ENCODE peak calls at places on chromosomes 16 and 17, in eight cellular contexts. U, F, S, Z, B, A, K and Q are unnamed samples.

GRCh38 chr16:9050102-9050830 is 41.2 kb upstream of the HAPSTR1 start:
- DNase-seq in S (no peak), A (peak; percentile 73), K (no peak), U (peak; percentile 50), F (no peak), B (no peak), Z (no peak), Q (peak; percentile 36)

GRCh38 chr17:17718251-17718650 is 37.0 kb downstream of the RAI1 start:
- DNase-seq in B (no peak), A (no peak), U (no peak), K (no peak), Z (no peak), F (no peak), S (no peak), Q (no peak)

GRCh38 chr17:36686123-36686669 is 84.8 kb downstream of the MRM1 start:
- DNase-seq in A (no peak), Z (no peak), K (peak; percentile 58), S (no peak), U (no peak), F (no peak), B (no peak), Q (no peak)

GRCh38 chr16:82924075-82924854 is 297.5 kb downstream of the CDH13 start:
- DNase-seq in K (no peak), U (no peak), A (no peak), Z (no peak), F (no peak), S (no peak), B (no peak), Q (peak; percentile 40)

GRCh38 chr17:56819030-56819429 is 14.7 kb downstream of the C17orf67 start:
- DNase-seq in B (no peak), U (no peak), A (no peak), S (no peak), Z (no peak), K (no peak), F (no peak), Q (no peak)

GRCh38 chr17:33469911-33470310 is 176.8 kb upstream of the ASIC2 start:
- DNase-seq in S (no peak), Z (no peak), K (peak; percentile 57), A (no peak), B (no peak), F (no peak), U (peak; percentile 6), Q (peak; percentile 81)

GRCh38 chr16:2002406-2003230 is 7.0 kb downstream of the ZNF598 start:
- DNase-seq in K (no peak), U (no peak), F (no peak), S (peak; percentile 26), B (no peak), Z (no peak), A (no peak), Q (no peak)

GRCh38 chr17:74605361-74605760 is 13.3 kb upstream of the CD300LD start:
- DNase-seq in B (peak; percentile 77), Z (no peak), F (no peak), K (peak; percentile 92), S (no peak), U (no peak), A (no peak), Q (no peak)

GRCh38 chr16:30893744-30894539 is at the start of gene BCL7C:
- DNase-seq in A (no peak), Z (peak; percentile 93), K (peak; percentile 87), U (peak; percentile 93), F (peak; percentile 89), B (peak; percentile 92), S (peak; percentile 91), Q (peak; percentile 96)

GRCh38 chr16:71700822-71701221 is 23.7 kb downstream of the PHLPP2 start:
- DNase-seq in K (no peak), Z (no peak), F (no peak), B (no peak), U (no peak), A (no peak), S (no peak), Q (no peak)

GRCh38 chr17:21252875-21253645 is at the start of gene NATD1:
- DNase-seq in A (peak; percentile 44), B (peak; percentile 90), S (peak; percentile 83), K (peak; percentile 73), F (peak; percentile 91), U (peak; percentile 89), Z (peak; percentile 78), Q (peak; percentile 91)

GRCh38 chr17:72850410-72850809 is 242.1 kb downstream of the SLC39A11 start:
- DNase-seq in K (peak; percentile 59), U (no peak), S (no peak), A (no peak), Z (no peak), B (no peak), F (no peak), Q (peak; percentile 47)

GRCh38 chr16:3122926-3123570 is 10.7 kb downstream of the ZNF205 start:
- DNase-seq in F (no peak), U (no peak), Z (no peak), B (no peak), S (no peak), A (no peak), K (no peak), Q (no peak)

GRCh38 chr17:31391496-31391949 is at the start of gene RAB11FIP4:
- DNase-seq in Z (no peak), K (no peak), F (peak; percentile 6), B (no peak), S (no peak), U (no peak), A (no peak), Q (peak; percentile 62)

GRCh38 chr17:31390748-31391495 is 553 bp upstream of the RAB11FIP4 start:
- DNase-seq in Z (no peak), F (no peak), B (no peak), A (no peak), K (no peak), U (no peak), S (peak; percentile 23), Q (no peak)

GRCh38 chr17:31393749-31394146 is 2.3 kb downstream of the RAB11FIP4 start:
- DNase-seq in Z (no peak), F (no peak), A (no peak), S (no peak), K (no peak), U (no peak), B (no peak), Q (no peak)

GRCh38 chr17:31392856-31393748 is 1.6 kb downstream of the RAB11FIP4 start:
- DNase-seq in B (no peak), F (peak; percentile 6), A (no peak), K (peak; percentile 52), U (no peak), S (peak; percentile 10), Z (no peak), Q (no peak)

GRCh38 chr17:31392002-31392855 is 754 bp downstream of the RAB11FIP4 start:
- DNase-seq in Z (no peak), A (no peak), S (peak; percentile 12), U (no peak), B (no peak), F (peak; percentile 12), K (no peak), Q (no peak)
- H3K4me3 ChIP-seq in Z (peak overlapping the region; percentile 30), A (peak overlapping the region; percentile 20), S (peak overlapping the region; percentile 36), U (no peak overlapping the region), B (peak overlapping the region; percentile 59), F (peak overlapping the region; percentile 46), K (peak overlapping the region; percentile 37), Q (peak overlapping the region; percentile 22)

DNA sequence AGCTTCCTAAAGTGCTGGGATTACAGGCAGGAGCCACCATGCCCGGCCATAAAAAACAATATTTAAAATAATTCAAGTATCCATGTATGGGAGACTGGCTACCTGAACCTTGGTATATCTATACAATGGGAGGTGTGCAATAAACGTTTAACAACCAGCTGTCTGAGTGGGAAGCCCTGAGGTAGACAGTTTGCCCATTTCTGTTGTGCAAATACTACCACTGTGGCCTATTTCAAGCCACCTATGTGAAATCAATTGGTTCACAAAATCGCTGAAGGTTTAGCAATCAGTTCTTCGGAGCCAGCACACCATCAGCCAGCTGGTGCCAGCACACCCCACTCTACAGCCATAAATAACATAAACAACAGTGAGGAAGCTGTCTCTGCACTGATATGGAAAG is 46.8 kb upstream of the KDM8 start:
- DNase-seq in A (no peak), U (no peak), K (no peak), Z (no peak), S (no peak), F (no peak), B (no peak), Q (no peak)
- H3K4me3 ChIP-seq in A (no peak overlapping the region), U (no peak overlapping the region), K (no peak overlapping the region), Z (no peak overlapping the region), S (no peak overlapping the region), F (no peak overlapping the region), B (no peak overlapping the region), Q (no peak overlapping the region)

GRCh38 chr17:81967244-81967532 is 6.2 kb upstream of the NOTUM start:
- DNase-seq in S (no peak), A (no peak), Z (no peak), F (no peak), K (no peak), U (no peak), B (no peak), Q (no peak)

GRCh38 chr17:81968850-81969812 is 8.1 kb upstream of the NOTUM start:
- DNase-seq in A (no peak), S (no peak), B (no peak), F (no peak), K (no peak), Z (no peak), U (no peak), Q (no peak)

GRCh38 chr17:81967533-81968395 is 6.8 kb upstream of the NOTUM start:
- DNase-seq in F (peak; percentile 88), A (peak; percentile 43), K (no peak), S (peak; percentile 80), Z (peak; percentile 95), U (peak; percentile 52), B (peak; percentile 89), Q (peak; percentile 95)

GRCh38 chr17:81966343-81967243 is 5.6 kb upstream of the NOTUM start:
- DNase-seq in S (peak; percentile 87), A (no peak), K (no peak), F (peak; percentile 46), Z (no peak), U (peak; percentile 56), B (no peak), Q (peak; percentile 79)

DNA sequence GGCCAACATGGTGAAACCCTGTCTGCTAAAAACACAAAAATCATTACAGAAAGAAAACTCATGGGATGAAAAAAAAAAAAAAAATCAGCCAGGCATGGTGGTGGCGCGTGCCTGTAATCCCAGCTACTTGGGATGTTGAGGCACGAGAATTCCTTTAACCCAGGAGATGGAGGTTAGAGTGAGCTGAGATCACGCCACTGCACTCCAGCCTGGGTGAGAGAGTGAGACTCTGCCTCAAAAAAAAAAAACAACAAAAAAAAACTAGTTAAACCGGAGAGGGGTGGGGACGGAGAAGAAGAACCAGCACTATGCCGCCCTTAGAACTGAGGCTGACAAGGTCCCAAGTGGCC is 7.4 kb upstream of the NOTUM start:
- DNase-seq in K (no peak), Z (no peak), F (no peak), B (no peak), A (no peak), U (no peak), S (no peak), Q (no peak)
- H3K4me3 ChIP-seq in K (no peak overlapping the region), Z (no peak overlapping the region), F (no peak overlapping the region), B (peak overlapping the region; percentile 24), A (no peak overlapping the region), U (no peak overlapping the region), S (no peak overlapping the region), Q (no peak overlapping the region)

DNA sequence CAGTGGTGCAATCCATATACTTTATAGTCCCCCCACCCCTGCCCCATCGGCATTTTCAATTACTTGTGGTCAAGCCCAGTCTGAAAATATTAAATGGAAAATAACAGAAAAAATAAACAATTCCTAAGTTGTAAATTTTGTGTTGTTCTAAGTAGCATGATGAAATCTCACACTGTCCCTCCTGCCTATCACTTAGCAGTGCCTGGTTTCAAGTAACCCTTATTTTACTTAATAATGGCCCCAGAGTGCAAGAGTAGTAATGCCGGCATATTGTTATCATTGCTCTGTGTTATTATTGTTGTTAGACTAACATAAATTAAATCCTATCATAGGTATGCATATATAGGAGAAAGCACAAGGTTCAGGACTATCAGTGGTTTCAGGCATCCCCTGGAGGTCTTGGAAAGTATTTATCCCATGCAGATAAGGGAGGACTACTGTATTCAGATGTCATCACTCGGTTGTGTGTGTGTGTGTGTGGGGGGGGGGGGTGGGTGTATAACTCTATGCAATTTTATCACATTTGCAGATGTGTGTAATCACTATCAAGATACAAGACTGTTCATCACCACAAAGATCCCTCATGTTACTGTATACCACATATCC is 9.3 kb downstream of the UBE2G1 start:
- DNase-seq in U (no peak), K (no peak), Z (no peak), F (no peak), S (no peak), B (peak; percentile 19), A (no peak), Q (no peak)
- H3K4me3 ChIP-seq in U (no peak overlapping the region), K (no peak overlapping the region), Z (no peak overlapping the region), F (no peak overlapping the region), S (no peak overlapping the region), B (no peak overlapping the region), A (no peak overlapping the region), Q (no peak overlapping the region)